ENCODE peak calls at places on chromosomes 2 and 18, in six cellular contexts. K, P, H, Y, U and O are unnamed samples.

GRCh38 chr2:168350380-168350779 is 103.0 kb upstream of the STK39 start:
- DNase-seq in K (no peak), P (no peak), H (no peak), Y (no peak), U (peak), O (no peak)

GRCh38 chr2:101205521-101205998 is 47.1 kb upstream of the CNOT11 start:
- DNase-seq in K (peak), P (no peak), H (peak), Y (peak), U (peak), O (no peak)

GRCh38 chr2:111226797-111227700 is 106.3 kb downstream of the BCL2L11 start:
- DNase-seq in K (no peak), P (no peak), H (no peak), Y (no peak), U (no peak), O (no peak)

GRCh38 chr2:191218292-191218898 is 26.8 kb upstream of the MYO1B start:
- DNase-seq in K (peak), P (no peak), H (peak), Y (peak), U (peak), O (no peak)

GRCh38 chr18:58533771-58534170 is 95.1 kb downstream of the ALPK2 start:
- DNase-seq in K (no peak), P (no peak), H (no peak), Y (no peak), U (no peak), O (no peak)

GRCh38 chr2:233453111-233453915 is 99.0 kb downstream of the DGKD start:
- DNase-seq in K (no peak), P (no peak), H (no peak), Y (no peak), U (no peak), O (peak)

GRCh38 chr2:60472663-60473289 is 80.7 kb downstream of the BCL11A start:
- DNase-seq in K (no peak), P (no peak), H (no peak), Y (no peak), U (no peak), O (no peak)

GRCh38 chr2:234861841-234862735 is 89.7 kb upstream of the SH3BP4 start:
- DNase-seq in K (no peak), P (no peak), H (no peak), Y (no peak), U (no peak), O (no peak)

GRCh38 chr2:96098900-96099590 is 17.3 kb downstream of the ADRA2B start:
- DNase-seq in K (no peak), P (no peak), H (no peak), Y (no peak), U (peak), O (peak)

GRCh38 chr2:16176971-16177480 is 236.7 kb downstream of the MYCN start:
- DNase-seq in K (no peak), P (no peak), H (no peak), Y (no peak), U (no peak), O (no peak)

GRCh38 chr2:10433948-10434884 is 13.9 kb downstream of the ODC1 start:
- DNase-seq in K (peak), P (no peak), H (no peak), Y (no peak), U (no peak), O (no peak)

GRCh38 chr18:3040881-3041280 is 27.9 kb upstream of the LPIN2 start:
- DNase-seq in K (no peak), P (no peak), H (no peak), Y (no peak), U (no peak), O (no peak)

GRCh38 chr18:6215888-6216287 is 198.8 kb downstream of the L3MBTL4 start:
- DNase-seq in K (no peak), P (no peak), H (no peak), Y (no peak), U (no peak), O (no peak)

GRCh38 chr2:67572721-67573485 is 175.8 kb downstream of the ETAA1 start:
- DNase-seq in K (no peak), P (no peak), H (no peak), Y (no peak), U (peak), O (no peak)

GRCh38 chr2:933734-934295 is 16.8 kb upstream of the SNTG2 start:
- DNase-seq in K (no peak), P (no peak), H (no peak), Y (no peak), U (no peak), O (no peak)

GRCh38 chr2:127429844-127430425 is 11.7 kb downstream of the PROC start:
- DNase-seq in K (no peak), P (no peak), H (no peak), Y (no peak), U (peak), O (no peak)

GRCh38 chr2:47653909-47654789 is 128.8 kb upstream of the MSH6 start:
- DNase-seq in K (peak), P (no peak), H (no peak), Y (peak), U (no peak), O (no peak)

GRCh38 chr18:7592305-7593071 is 25.4 kb downstream of the PTPRM start:
- DNase-seq in K (no peak), P (no peak), H (no peak), Y (peak), U (no peak), O (no peak)

DNA sequence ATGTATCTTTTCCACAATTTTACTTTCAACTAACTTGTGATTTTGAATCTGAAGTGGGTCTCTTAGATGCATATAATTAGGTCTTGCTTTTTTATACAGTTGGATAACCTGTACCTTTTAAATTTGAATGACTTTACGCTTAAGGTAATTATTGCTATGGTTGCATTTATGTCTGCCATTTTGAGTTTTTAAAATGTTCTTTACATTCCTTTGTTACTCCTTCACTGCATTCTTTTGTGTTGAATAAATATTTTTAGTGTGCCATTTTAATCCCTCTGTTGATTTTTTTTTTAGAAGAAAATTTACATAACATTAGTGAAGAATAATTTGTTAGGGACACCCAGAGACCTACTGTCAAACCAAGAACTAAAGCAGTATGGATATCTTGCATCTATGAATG is 65.3 kb downstream of the BIRC6 start:
- DNase-seq in K (no peak), P (no peak), H (no peak), Y (no peak), U (no peak), O (no peak)
- TF ChIP-seq POLR2AphosphoS5 in K (no peak), P (no peak), H (no peak), Y (no peak), U (no peak), O (no peak)

GRCh38 chr2:216776076-216776726 is 80.9 kb upstream of the IGFBP5 start:
- DNase-seq in K (peak), P (no peak), H (no peak), Y (no peak), U (peak), O (no peak)

GRCh38 chr2:216774620-216775019 is 79.3 kb upstream of the IGFBP5 start:
- DNase-seq in K (peak), P (no peak), H (no peak), Y (no peak), U (no peak), O (no peak)

GRCh38 chr2:216775043-216775453 is 79.7 kb upstream of the IGFBP5 start:
- DNase-seq in K (peak), P (no peak), H (peak), Y (no peak), U (no peak), O (no peak)

GRCh38 chr2:216780843-216781242 is 79.0 kb downstream of the TNP1 start:
- DNase-seq in K (no peak), P (no peak), H (no peak), Y (no peak), U (no peak), O (no peak)

GRCh38 chr2:216777637-216778273 is 82.1 kb downstream of the TNP1 start:
- DNase-seq in K (peak), P (peak), H (peak), Y (peak), U (no peak), O (no peak)
- TF ChIP-seq CTCF in K (peak), P (peak), H (peak), Y (peak), U (no peak), O (peak)

DNA sequence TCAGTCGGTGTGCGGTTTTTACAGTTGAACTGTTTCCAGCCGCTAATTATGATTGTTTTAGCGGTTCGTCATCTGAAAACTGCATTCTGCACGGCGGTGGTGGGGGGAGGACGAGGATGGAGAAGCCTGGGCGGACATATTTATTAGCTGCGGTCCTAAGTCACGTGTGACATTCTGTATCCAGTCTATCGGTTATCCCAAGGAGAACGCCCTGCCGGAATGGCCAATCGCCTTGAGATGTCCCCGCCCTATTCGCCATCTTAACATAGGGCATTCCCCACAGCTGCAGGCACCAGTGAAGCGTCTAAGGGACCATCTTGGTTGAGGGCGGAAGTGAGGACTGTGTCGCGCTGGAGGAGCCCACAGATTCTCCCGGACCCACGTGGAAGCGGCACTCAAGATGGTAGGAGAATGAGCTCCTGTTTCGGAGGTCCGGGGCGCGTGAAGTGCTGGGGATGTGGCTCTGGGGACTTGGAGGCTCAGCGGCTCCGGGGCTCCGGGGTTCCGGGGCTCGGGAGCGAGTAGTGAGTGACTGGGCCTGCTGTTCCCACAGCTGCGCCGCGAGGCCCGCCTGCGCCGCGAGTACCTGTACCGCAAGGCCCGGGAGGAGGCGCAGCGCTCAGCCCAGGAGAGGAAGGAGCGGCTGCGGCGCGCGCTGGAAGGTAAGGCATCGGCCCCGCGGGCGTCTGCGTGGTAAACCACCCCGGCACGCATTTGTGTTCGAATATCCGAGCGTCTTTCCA is at the start of gene IMP4:
- DNase-seq in K (peak), P (peak), H (peak), Y (peak), U (peak), O (peak)
- TF ChIP-seq POLR2AphosphoS5 in K (peak), P (peak), H (peak), Y (peak), U (peak), O (no peak)

DNA sequence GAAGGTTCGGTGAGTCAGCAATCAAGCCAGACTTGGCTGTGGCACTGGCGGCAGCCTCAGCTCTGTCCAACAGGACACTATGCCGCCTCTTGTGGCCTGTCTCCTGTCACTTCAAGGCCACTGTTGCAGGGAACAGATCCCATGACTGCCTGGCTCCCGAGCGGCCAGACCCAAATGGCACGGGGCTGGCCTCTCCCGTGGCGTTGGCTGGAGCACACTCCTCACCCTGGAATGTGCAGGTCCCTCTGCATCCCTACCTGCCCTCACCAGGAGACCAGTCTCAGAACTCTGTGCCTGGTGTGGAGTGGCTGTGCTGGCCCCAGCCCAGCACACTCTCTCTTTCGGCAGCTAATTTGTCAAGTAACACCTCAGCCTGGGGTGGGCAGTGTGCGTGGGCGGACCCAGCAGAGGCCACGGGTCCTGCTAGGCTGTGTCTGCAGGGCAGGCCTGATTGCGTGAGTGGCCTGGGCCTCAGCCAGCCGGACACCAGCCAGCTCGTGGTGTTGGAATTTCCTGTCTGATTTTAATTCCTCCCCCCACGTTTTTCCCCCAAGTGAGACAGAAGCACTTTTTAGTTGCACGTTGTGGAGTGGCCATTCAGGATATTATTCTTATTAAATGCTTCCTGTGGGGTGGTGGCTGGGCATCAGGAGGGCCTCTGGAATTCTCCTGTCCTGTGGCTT is 179.3 kb downstream of the GLI2 start:
- DNase-seq in K (peak), P (no peak), H (no peak), Y (no peak), U (peak), O (peak)
- TF ChIP-seq CTCF in K (peak), P (no peak), H (peak), Y (no peak), U (no peak), O (no peak)

GRCh38 chr2:35294636-35295263 is 1060.8 kb upstream of the CRIM1 start:
- DNase-seq in K (no peak), P (no peak), H (no peak), Y (no peak), U (no peak), O (no peak)

GRCh38 chr2:35301349-35301748 is 1054.2 kb upstream of the CRIM1 start:
- DNase-seq in K (no peak), P (no peak), H (no peak), Y (no peak), U (no peak), O (no peak)

GRCh38 chr2:35293261-35293660 is 1062.3 kb upstream of the CRIM1 start:
- DNase-seq in K (no peak), P (no peak), H (no peak), Y (no peak), U (no peak), O (no peak)

GRCh38 chr2:35297403-35297802 is 1058.2 kb upstream of the CRIM1 start:
- DNase-seq in K (no peak), P (no peak), H (no peak), Y (no peak), U (no peak), O (no peak)

DNA sequence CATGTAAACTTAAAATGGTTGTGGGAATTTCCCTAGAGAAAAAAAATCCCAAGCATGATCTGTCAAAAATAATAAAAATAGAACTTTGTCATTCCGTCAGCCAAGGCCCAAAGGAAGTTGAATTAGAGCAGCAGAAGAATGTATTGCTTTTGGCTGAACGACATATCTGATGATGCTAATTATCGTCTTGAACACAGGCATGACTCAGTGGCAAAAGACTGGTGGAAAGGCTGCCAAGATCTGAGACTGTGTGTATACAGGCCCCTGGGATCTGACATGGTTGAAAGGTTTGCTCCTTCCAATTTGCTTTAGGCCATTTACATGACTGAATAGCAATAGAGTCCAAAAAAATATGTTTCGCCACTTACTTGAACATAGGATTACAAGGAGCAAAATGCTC is 1057.1 kb upstream of the CRIM1 start:
- DNase-seq in K (no peak), P (no peak), H (no peak), Y (no peak), U (no peak), O (no peak)
- TF ChIP-seq POLR2AphosphoS5 in K (no peak), P (no peak), H (no peak), Y (no peak), U (no peak), O (no peak)

GRCh38 chr2:137535897-137536296 is 428.4 kb upstream of the HNMT start:
- DNase-seq in K (no peak), P (no peak), H (no peak), Y (no peak), U (no peak), O (no peak)
- TF ChIP-seq CTCF in K (no peak), P (no peak), H (no peak), Y (no peak), U (no peak), O (no peak)